ENCODE peak calls at places on chromosomes 4 and X, in four cellular contexts. D, A, I and T are unnamed samples.

GRCh38 chr4:123783091-123783765 is 386.6 kb downstream of the SPRY1 start:
- DNase-seq in D (no peak), A (no peak), I (no peak), T (no peak)

GRCh38 chr4:86664959-86665358 is 70.8 kb downstream of the PTPN13 start:
- DNase-seq in D (no peak), A (no peak), I (no peak), T (peak)

GRCh38 chr4:84177831-84178230 is 321.3 kb downstream of the NKX6-1 start:
- DNase-seq in D (no peak), A (no peak), I (no peak), T (no peak)

GRCh38 chr4:154566639-154567204 is 3.9 kb downstream of the FGB start:
- DNase-seq in D (no peak), A (no peak), I (no peak), T (no peak)

GRCh38 chr4:108210989-108211725 is 42.4 kb upstream of the LEF1 start:
- DNase-seq in D (no peak), A (no peak), I (no peak), T (peak)

GRCh38 chrX:2484721-2485459 is 15.9 kb downstream of the DHRSX start:
- DNase-seq in D (no peak), A (no peak), I (no peak), T (no peak)

GRCh38 chr4:7322166-7322991 is 112.4 kb downstream of the PSAPL1 start:
- DNase-seq in D (no peak), A (no peak), I (peak), T (no peak)

GRCh38 chr4:171880136-171880535 is 66.9 kb downstream of the GALNTL6 start:
- DNase-seq in D (no peak), A (no peak), I (no peak), T (peak)

GRCh38 chr4:57116245-57116644 is 6.1 kb upstream of the IGFBP7 start:
- DNase-seq in D (no peak), A (no peak), I (no peak), T (no peak)